ENCODE peak calls at places on chromosomes 3 and 15, in five cellular contexts. S is right atrium auricular region, T is tibial nerve, Z is mammary epithelial cell, N is IMR-90. B is an unnamed sample.

GRCh38 chr15:40858706-40859105 is 14.9 kb downstream of the SPINT1 start:
- DNase-seq in N (no peak), S (no peak), T (no peak), Z (no peak), B (no peak)

GRCh38 chr3:98343647-98344507 is 9.8 kb upstream of the OR5K4 start:
- DNase-seq in N (peak; percentile 17), Z (peak; percentile 55), S (no peak), T (peak; percentile 26), B (peak; percentile 62)

GRCh38 chr3:196168808-196169391 is 42.3 kb downstream of the ZDHHC19 start:
- DNase-seq in S (no peak), N (no peak), Z (no peak), T (no peak), B (no peak)

GRCh38 chr3:143998266-143998665 is 26.6 kb downstream of the DIPK2A start:
- DNase-seq in S (no peak), Z (peak; percentile 37), N (peak; percentile 72), T (peak; percentile 7), B (peak; percentile 47)

GRCh38 chr15:99167201-99167600 is 62.3 kb downstream of the SYNM start:
- DNase-seq in T (no peak), S (no peak), Z (no peak), N (no peak), B (no peak)

GRCh38 chr15:80710635-80711553 is 15.8 kb downstream of the ABHD17C start:
- DNase-seq in S (no peak), T (no peak), Z (peak; percentile 69), N (peak; percentile 63), B (peak; percentile 45)

GRCh38 chr15:71096676-71097075 is 18.6 kb upstream of the THSD4 start:
- DNase-seq in T (no peak), S (no peak), Z (peak; percentile 83), N (peak; percentile 46), B (peak; percentile 90)

GRCh38 chr3:50534721-50535330 is 31.4 kb upstream of the CACNA2D2 start:
- DNase-seq in N (peak; percentile 23), S (no peak), Z (no peak), T (no peak), B (no peak)

GRCh38 chr3:150747909-150748568 is 14.9 kb downstream of the SIAH2 start:
- DNase-seq in N (no peak), Z (no peak), T (no peak), S (no peak), B (no peak)

GRCh38 chr3:194205675-194206133 is 69.8 kb downstream of the HES1 start:
- DNase-seq in N (no peak), Z (no peak), S (no peak), T (no peak), B (peak; percentile 30)
- H3K4me3 ChIP-seq in N (no peak overlapping the region), Z (no peak overlapping the region), S (no peak overlapping the region), T (no peak overlapping the region), B (no peak overlapping the region)

DNA sequence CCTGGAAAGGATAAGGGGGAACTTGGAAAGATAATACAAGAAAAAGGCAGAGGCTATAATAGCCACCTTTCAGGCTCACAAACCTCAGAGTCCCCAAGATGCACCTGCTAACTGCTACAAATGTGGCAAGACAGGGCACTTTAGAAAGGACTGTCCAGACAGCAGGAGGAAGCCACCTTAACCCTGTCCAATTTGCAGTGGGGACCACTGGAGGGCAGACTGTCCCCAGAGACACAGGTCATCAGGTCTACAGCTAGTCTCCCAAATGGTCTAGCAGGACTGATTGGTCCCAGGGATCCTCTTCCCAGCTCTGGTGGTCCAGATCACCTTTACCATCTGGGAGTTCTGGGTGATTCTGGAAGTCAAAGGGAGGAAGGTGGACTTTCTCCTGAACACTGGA is 882.5 kb upstream of the GBE1 start:
- DNase-seq in S (no peak), N (no peak), Z (peak; percentile 16), T (no peak), B (peak; percentile 8)
- TF ChIP-seq CTCF in S (no peak), N (no peak), Z (peak; percentile 26), T (no peak), B (peak; percentile 9)

GRCh38 chr3:172376402-172376801 is 71.9 kb downstream of the GHSR start:
- DNase-seq in S (no peak), N (no peak), Z (no peak), T (no peak), B (no peak)
- H3K36me3 ChIP-seq in S (peaks cover 78% of the 10 kb centered on the region), N (peaks cover 52% of the 10 kb centered on the region), Z (peaks cover 24% of the 10 kb centered on the region), T (peaks cover 4% of the 10 kb centered on the region), B (peaks cover 11% of the 10 kb centered on the region)

DNA sequence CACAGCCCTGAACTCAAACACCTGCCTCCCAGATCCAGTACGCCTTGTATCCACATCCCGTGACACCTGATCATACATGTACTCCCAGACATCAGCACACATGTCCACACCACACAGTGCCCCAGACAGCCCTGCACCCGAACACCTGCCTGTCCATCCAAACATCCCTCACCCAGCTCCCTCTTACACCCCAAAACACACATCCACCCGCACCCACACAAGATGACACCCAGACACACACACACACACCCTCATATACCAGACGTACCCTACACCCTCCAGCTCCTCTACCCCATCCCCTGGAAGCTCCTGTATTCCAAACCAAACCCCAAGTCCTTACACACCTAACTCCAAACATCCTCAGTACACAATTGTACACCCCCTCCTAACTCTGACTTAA is 735 bp downstream of the CAMK1 start:
- DNase-seq in N (no peak), Z (no peak), S (no peak), T (no peak), B (no peak)
- H3K4me3 ChIP-seq in N (peak overlapping the region; percentile 72), Z (no peak overlapping the region), S (peak overlapping the region; percentile 77), T (peak overlapping the region; percentile 90), B (peak overlapping the region; percentile 59)

DNA sequence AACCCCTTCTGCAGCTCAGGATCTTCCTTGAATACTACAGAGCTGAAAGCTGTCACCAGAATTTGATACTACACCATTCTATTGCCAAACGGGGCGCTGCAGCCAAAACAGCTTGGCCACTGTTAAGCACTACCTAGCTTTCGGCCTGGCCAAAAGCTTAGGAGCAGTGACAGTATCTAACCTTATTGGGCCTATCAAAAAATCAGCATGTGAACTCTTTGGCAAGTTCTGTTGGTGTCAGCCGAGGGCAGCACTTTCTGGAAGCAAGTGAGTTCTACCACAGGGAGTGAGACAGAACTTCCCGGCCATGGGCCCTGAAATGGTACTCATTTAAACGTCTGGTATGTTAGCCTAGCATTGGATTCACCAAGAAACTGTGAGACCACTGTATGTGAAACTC is 16.1 kb upstream of the GYG1 start:
- DNase-seq in T (peak; percentile 28), N (no peak), Z (no peak), S (no peak), B (no peak)
- TF ChIP-seq CTCF in T (no peak), N (peak; percentile 7), Z (no peak), S (no peak), B (no peak)

GRCh38 chr3:123289336-123290106 is 87.8 kb downstream of the SEC22A start:
- DNase-seq in T (no peak), S (peak; percentile 50), N (no peak), Z (no peak), B (no peak)
- H3K36me3 ChIP-seq in T (no peaks in the 10 kb centered on the region), S (peaks cover 64% of the 10 kb centered on the region), N (no peaks in the 10 kb centered on the region), Z (no peaks in the 10 kb centered on the region), B (no peaks in the 10 kb centered on the region)

GRCh38 chr3:122679085-122679466 is 1.6 kb upstream of the PARP14 start:
- DNase-seq in S (peak; percentile 87), Z (peak; percentile 63), N (peak; percentile 79), T (peak; percentile 93), B (peak; percentile 67)
- H3K4me3 ChIP-seq in S (peak overlapping the region; percentile 86), Z (peak overlapping the region; percentile 25), N (peak overlapping the region; percentile 28), T (peak overlapping the region; percentile 91), B (peak overlapping the region; percentile 7)

GRCh38 chr15:47188766-47189507 is 528.4 kb upstream of the SEMA6D start:
- DNase-seq in N (no peak), S (no peak), T (no peak), Z (no peak), B (no peak)

GRCh38 chr15:47196057-47196456 is 521.2 kb upstream of the SEMA6D start:
- DNase-seq in Z (peak; percentile 65), T (peak; percentile 57), N (peak; percentile 87), S (peak; percentile 79), B (peak; percentile 77)

GRCh38 chr15:47194718-47195117 is 522.6 kb upstream of the SEMA6D start:
- DNase-seq in Z (peak; percentile 20), N (peak; percentile 66), T (no peak), S (no peak), B (peak; percentile 44)
- TF ChIP-seq CTCF in Z (peak; percentile 24), N (peak; percentile 60), T (no peak), S (no peak), B (peak; percentile 32)